ENCODE peak calls at places on chromosomes 1 and 21, in five cellular contexts. One of them, this sample, is unnamed.

GRCh38 chr1:183243190-183244065 is 57.4 kb downstream of the LAMC2 start:
- DNase-seq in A549: no peak
- DNase-seq in IMR-90: no peak
- DNase-seq in K562: no peak
- DNase-seq in HepG2: no peak
- DNase-seq in this sample: no peak

GRCh38 chr1:183248989-183249691 is 63.1 kb downstream of the LAMC2 start:
- DNase-seq in A549: no peak
- DNase-seq in IMR-90: no peak
- DNase-seq in K562: no peak
- DNase-seq in HepG2: no peak
- DNase-seq in this sample: no peak

GRCh38 chr1:26991310-26992116 is 2.0 kb upstream of the TRNP1 start:
- DNase-seq in A549: peak; percentile 80
- DNase-seq in IMR-90: peak; percentile 88
- DNase-seq in K562: peak; percentile 50
- DNase-seq in HepG2: peak; percentile 93
- DNase-seq in this sample: no peak

GRCh38 chr1:164591858-164592257 is 32.9 kb downstream of the PBX1 start:
- DNase-seq in A549: no peak
- DNase-seq in IMR-90: peak; percentile 31
- DNase-seq in K562: no peak
- DNase-seq in HepG2: no peak
- DNase-seq in this sample: no peak

GRCh38 chr1:214898154-214898553 is 184.4 kb upstream of the KCNK2 start:
- DNase-seq in A549: no peak
- DNase-seq in IMR-90: no peak
- DNase-seq in K562: no peak
- DNase-seq in HepG2: no peak
- DNase-seq in this sample: no peak

GRCh38 chr1:173913111-173913510 is 4.0 kb downstream of the SERPINC1 start:
- DNase-seq in A549: no peak
- DNase-seq in IMR-90: no peak
- DNase-seq in K562: no peak
- DNase-seq in HepG2: no peak
- DNase-seq in this sample: no peak

GRCh38 chr1:151806170-151806569 is 951 bp upstream of the LINGO4 start:
- DNase-seq in A549: no peak
- DNase-seq in IMR-90: no peak
- DNase-seq in K562: no peak
- DNase-seq in HepG2: no peak
- DNase-seq in this sample: no peak

GRCh38 chr1:228882041-228882784 is 146.9 kb downstream of the RHOU start:
- DNase-seq in A549: no peak
- DNase-seq in IMR-90: no peak
- DNase-seq in K562: no peak
- DNase-seq in HepG2: no peak
- DNase-seq in this sample: no peak

GRCh38 chr1:42730988-42731387 is 9.0 kb downstream of the CLDN19 start:
- DNase-seq in A549: no peak
- DNase-seq in IMR-90: no peak
- DNase-seq in K562: peak; percentile 47
- DNase-seq in HepG2: no peak
- DNase-seq in this sample: no peak

GRCh38 chr1:151995774-151996173 is 2.1 kb upstream of the S100A10 start:
- DNase-seq in A549: no peak
- DNase-seq in IMR-90: peak; percentile 47
- DNase-seq in K562: no peak
- DNase-seq in HepG2: no peak
- DNase-seq in this sample: no peak

GRCh38 chr1:47697616-47698335 is 259.9 kb downstream of the FOXD2 start:
- DNase-seq in A549: no peak
- DNase-seq in IMR-90: no peak
- DNase-seq in K562: no peak
- DNase-seq in HepG2: no peak
- DNase-seq in this sample: no peak

GRCh38 chr21:45132841-45133573 is 58.6 kb downstream of the ADARB1 start:
- DNase-seq in A549: no peak
- DNase-seq in IMR-90: no peak
- DNase-seq in K562: no peak
- DNase-seq in HepG2: no peak
- DNase-seq in this sample: no peak

GRCh38 chr1:99227498-99227897 is 36.8 kb upstream of the PLPPR4 start:
- DNase-seq in A549: no peak
- DNase-seq in IMR-90: no peak
- DNase-seq in K562: no peak
- DNase-seq in HepG2: no peak
- DNase-seq in this sample: no peak

GRCh38 chr1:193104496-193104905 is 713 bp downstream of the GLRX2 start:
- DNase-seq in A549: peak; percentile 50
- DNase-seq in IMR-90: peak; percentile 56
- DNase-seq in K562: peak; percentile 47
- DNase-seq in HepG2: peak; percentile 23
- DNase-seq in this sample: no peak

GRCh38 chr1:114833421-114833820 is 21.2 kb upstream of the SYCP1 start:
- DNase-seq in A549: no peak
- DNase-seq in IMR-90: peak; percentile 24
- DNase-seq in K562: no peak
- DNase-seq in HepG2: no peak
- DNase-seq in this sample: no peak

GRCh38 chr21:41578083-41578482 is 70.1 kb upstream of the TMPRSS2 start:
- DNase-seq in A549: no peak
- DNase-seq in IMR-90: no peak
- DNase-seq in K562: no peak
- DNase-seq in HepG2: no peak
- DNase-seq in this sample: no peak

GRCh38 chr1:211676106-211676583 is 724 bp upstream of the NEK2 start:
- DNase-seq in A549: no peak
- DNase-seq in IMR-90: no peak
- DNase-seq in K562: no peak
- DNase-seq in HepG2: no peak
- DNase-seq in this sample: no peak

GRCh38 chr21:26845750-26846035 is 484 bp upstream of the ADAMTS1 start:
- DNase-seq in A549: no peak
- DNase-seq in IMR-90: no peak
- DNase-seq in K562: no peak
- DNase-seq in HepG2: no peak
- DNase-seq in this sample: no peak

GRCh38 chr1:62784509-62785365 is 805 bp downstream of the ATG4C start:
- DNase-seq in A549: peak; percentile 33
- DNase-seq in IMR-90: peak; percentile 19
- DNase-seq in K562: no peak
- DNase-seq in HepG2: no peak
- DNase-seq in this sample: no peak

GRCh38 chr1:195908121-195908520 is 700.1 kb downstream of the KCNT2 start:
- DNase-seq in A549: no peak
- DNase-seq in IMR-90: peak; percentile 63
- DNase-seq in K562: no peak
- DNase-seq in HepG2: no peak
- DNase-seq in this sample: no peak

GRCh38 chr1:153763365-153764225 is 11.6 kb upstream of the SLC27A3 start:
- DNase-seq in A549: no peak
- DNase-seq in IMR-90: no peak
- DNase-seq in K562: no peak
- DNase-seq in HepG2: no peak
- DNase-seq in this sample: no peak

GRCh38 chr1:2212542-2213491 is 15.3 kb upstream of the SKI start:
- DNase-seq in A549: peak; percentile 90
- DNase-seq in IMR-90: peak; percentile 96
- DNase-seq in K562: peak; percentile 80
- DNase-seq in HepG2: peak; percentile 50
- DNase-seq in this sample: no peak

GRCh38 chr1:44854985-44855384 is 11.9 kb upstream of the PTCH2 start:
- DNase-seq in A549: no peak
- DNase-seq in IMR-90: no peak
- DNase-seq in K562: no peak
- DNase-seq in HepG2: no peak
- DNase-seq in this sample: no peak

GRCh38 chr1:2194319-2194897 is at the start of gene FAAP20:
- DNase-seq in A549: peak; percentile 32
- DNase-seq in IMR-90: peak; percentile 54
- DNase-seq in K562: peak; percentile 90
- DNase-seq in HepG2: peak; percentile 24
- DNase-seq in this sample: no peak

GRCh38 chr1:154463512-154463990 is 38.5 kb upstream of the TDRD10 start:
- DNase-seq in A549: no peak
- DNase-seq in IMR-90: no peak
- DNase-seq in K562: no peak
- DNase-seq in HepG2: no peak
- DNase-seq in this sample: peak; percentile 46

GRCh38 chr1:108828074-108828961 is 28.6 kb downstream of the AKNAD1 start:
- DNase-seq in A549: peak; percentile 68
- DNase-seq in IMR-90: peak; percentile 85
- DNase-seq in K562: peak; percentile 82
- DNase-seq in HepG2: peak; percentile 67
- DNase-seq in this sample: peak; percentile 15

GRCh38 chr1:53947172-53947835 is 1.2 kb downstream of the LRRC42 start:
- DNase-seq in A549: no peak
- DNase-seq in IMR-90: no peak
- DNase-seq in K562: no peak
- DNase-seq in HepG2: no peak
- DNase-seq in this sample: no peak

GRCh38 chr21:42583992-42584641 is 69.3 kb upstream of the PDE9A start:
- DNase-seq in A549: no peak
- DNase-seq in IMR-90: no peak
- DNase-seq in K562: no peak
- DNase-seq in HepG2: no peak
- DNase-seq in this sample: no peak

GRCh38 chr21:25898671-25899070 is 163.9 kb downstream of the GABPA start:
- DNase-seq in A549: no peak
- DNase-seq in IMR-90: no peak
- DNase-seq in K562: no peak
- DNase-seq in HepG2: no peak
- DNase-seq in this sample: no peak

GRCh38 chr1:246638941-246639655 is 72.8 kb downstream of the CNST start:
- DNase-seq in A549: no peak
- DNase-seq in IMR-90: no peak
- DNase-seq in K562: no peak
- DNase-seq in HepG2: no peak
- DNase-seq in this sample: no peak

GRCh38 chr1:167763525-167764220 is 41.9 kb downstream of the MPZL1 start:
- DNase-seq in A549: no peak
- DNase-seq in IMR-90: no peak
- DNase-seq in K562: no peak
- DNase-seq in HepG2: no peak
- DNase-seq in this sample: no peak

GRCh38 chr1:44048816-44049215 is 17.6 kb upstream of the SLC6A9 start:
- DNase-seq in A549: no peak
- DNase-seq in IMR-90: peak; percentile 78
- DNase-seq in K562: no peak
- DNase-seq in HepG2: no peak
- DNase-seq in this sample: no peak

GRCh38 chr1:175155936-175156335 is 36.6 kb downstream of the KIAA0040 start:
- DNase-seq in A549: no peak
- DNase-seq in IMR-90: no peak
- DNase-seq in K562: no peak
- DNase-seq in HepG2: no peak
- DNase-seq in this sample: no peak

GRCh38 chr1:180593382-180593781 is 34.6 kb downstream of the OVAAL start:
- DNase-seq in A549: no peak
- DNase-seq in IMR-90: no peak
- DNase-seq in K562: no peak
- DNase-seq in HepG2: no peak
- DNase-seq in this sample: no peak

GRCh38 chr1:8017495-8018310 is 8.4 kb downstream of the ERRFI1 start:
- DNase-seq in A549: no peak
- DNase-seq in IMR-90: no peak
- DNase-seq in K562: no peak
- DNase-seq in HepG2: peak; percentile 85
- DNase-seq in this sample: no peak
- TF ChIP-seq POLR2A in A549: no peak
- TF ChIP-seq POLR2A in IMR-90: peak; percentile 84
- TF ChIP-seq POLR2A in K562: no peak
- TF ChIP-seq POLR2A in HepG2: peak; percentile 49
- TF ChIP-seq POLR2A in this sample: no peak

GRCh38 chr1:221039616-221040015 is 160.4 kb downstream of the HLX start:
- DNase-seq in A549: no peak
- DNase-seq in IMR-90: peak; percentile 75
- DNase-seq in K562: peak; percentile 21
- DNase-seq in HepG2: no peak
- DNase-seq in this sample: no peak

GRCh38 chr1:221035680-221036153 is 156.5 kb downstream of the HLX start:
- DNase-seq in A549: no peak
- DNase-seq in IMR-90: peak; percentile 74
- DNase-seq in K562: peak; percentile 28
- DNase-seq in HepG2: no peak
- DNase-seq in this sample: no peak

GRCh38 chr1:221044538-221044937 is 165.3 kb downstream of the HLX start:
- DNase-seq in A549: no peak
- DNase-seq in IMR-90: no peak
- DNase-seq in K562: no peak
- DNase-seq in HepG2: no peak
- DNase-seq in this sample: no peak

GRCh38 chr1:221040074-221040473 is 160.8 kb downstream of the HLX start:
- DNase-seq in A549: no peak
- DNase-seq in IMR-90: no peak
- DNase-seq in K562: no peak
- DNase-seq in HepG2: no peak
- DNase-seq in this sample: no peak

DNA sequence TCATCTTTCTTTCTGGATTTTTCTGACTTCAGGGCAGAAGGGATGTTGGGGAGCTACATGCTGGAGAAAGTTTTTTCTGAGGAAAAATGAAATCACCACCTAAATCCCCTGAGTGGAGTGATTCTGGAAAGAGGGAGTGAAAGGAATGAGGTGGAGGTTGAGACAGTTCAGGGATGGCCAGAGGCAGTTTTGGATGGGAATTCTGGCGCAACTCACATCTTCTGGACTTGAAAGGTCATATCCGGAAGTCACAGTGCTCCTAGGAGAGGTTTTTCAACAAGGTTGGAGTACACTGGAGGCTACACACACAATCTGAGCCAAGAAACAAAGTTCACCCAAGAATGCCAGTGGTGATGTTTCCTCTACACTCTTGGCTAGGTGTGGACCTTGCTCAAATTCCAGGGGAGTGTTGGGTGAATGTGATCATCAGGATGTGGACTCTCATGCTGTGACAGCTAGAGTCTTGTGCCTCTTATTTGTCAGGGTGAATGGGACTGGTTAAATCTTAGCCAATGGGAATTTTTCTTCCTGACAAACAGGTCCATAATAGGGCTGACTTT is 161.6 kb downstream of the HLX start:
- DNase-seq in A549: no peak
- DNase-seq in IMR-90: no peak
- DNase-seq in K562: no peak
- DNase-seq in HepG2: no peak
- DNase-seq in this sample: no peak
- TF ChIP-seq BHLHE40 in A549: no peak
- TF ChIP-seq BHLHE40 in IMR-90: no peak
- TF ChIP-seq BHLHE40 in K562: no peak
- TF ChIP-seq BHLHE40 in HepG2: no peak
- TF ChIP-seq BHLHE40 in this sample: no peak

GRCh38 chr1:25675729-25676476 is 59.3 kb downstream of the MAN1C1 start:
- DNase-seq in A549: no peak
- DNase-seq in IMR-90: no peak
- DNase-seq in K562: no peak
- DNase-seq in HepG2: no peak
- DNase-seq in this sample: peak; percentile 93
- H3K27ac ChIP-seq in A549: no peak overlapping the region
- H3K27ac ChIP-seq in IMR-90: no peak overlapping the region
- H3K27ac ChIP-seq in K562: no peak overlapping the region
- H3K27ac ChIP-seq in HepG2: no peak overlapping the region
- H3K27ac ChIP-seq in this sample: no peak overlapping the region

GRCh38 chr1:206469933-206470691 is at the start of gene IKBKE:
- DNase-seq in A549: peak; percentile 96
- DNase-seq in IMR-90: peak; percentile 73
- DNase-seq in K562: no peak
- DNase-seq in HepG2: peak; percentile 64
- DNase-seq in this sample: no peak
- TF ChIP-seq POLR2A in A549: peak; percentile 61
- TF ChIP-seq POLR2A in IMR-90: no peak
- TF ChIP-seq POLR2A in K562: no peak
- TF ChIP-seq POLR2A in HepG2: peak; percentile 59
- TF ChIP-seq POLR2A in this sample: peak; percentile 68